ENCODE peak calls at places on chromosomes 16 and 17, in eight cellular contexts. S is A549, P is body of pancreas, V is K562, J is heart left ventricle, O is ovary, B is stomach, K is GM12878. L is an unnamed sample.

GRCh38 chr16:31460582-31461002 is 1.3 kb downstream of the ARMC5 start:
- DNase-seq in S (peak), P (no peak), V (no peak), J (no peak), O (no peak), B (no peak), K (no peak), L (no peak)

GRCh38 chr17:73498176-73498575 is 146.1 kb downstream of the SDK2 start:
- DNase-seq in S (no peak), P (no peak), V (no peak), J (no peak), O (no peak), B (no peak), K (no peak), L (no peak)

GRCh38 chr16:50498756-50499155 is 49.4 kb upstream of the NKD1 start:
- DNase-seq in S (no peak), P (no peak), V (no peak), J (no peak), O (no peak), B (no peak), K (no peak), L (no peak)

GRCh38 chr17:50079334-50080095 is 15.6 kb upstream of the PDK2 start:
- DNase-seq in S (peak), P (no peak), V (peak), J (no peak), O (no peak), B (peak), K (no peak), L (no peak)

GRCh38 chr17:43945074-43945824 is 3.0 kb upstream of the PPY start:
- DNase-seq in S (no peak), P (no peak), V (no peak), J (no peak), O (no peak), B (no peak), K (no peak), L (no peak)

GRCh38 chr16:26454102-26454501 is 612.6 kb upstream of the C16orf82 start:
- DNase-seq in S (no peak), P (no peak), V (no peak), J (no peak), O (no peak), B (no peak), K (no peak), L (no peak)

GRCh38 chr16:14399397-14400284 is 230.4 kb downstream of the PARN start:
- DNase-seq in S (peak), P (no peak), V (no peak), J (peak), O (peak), B (no peak), K (peak), L (peak)

GRCh38 chr17:66383353-66383752 is 80.9 kb downstream of the PRKCA start:
- DNase-seq in S (no peak), P (no peak), V (no peak), J (no peak), O (no peak), B (no peak), K (no peak), L (no peak)

GRCh38 chr17:69654981-69655581 is 240.6 kb downstream of the MAP2K6 start:
- DNase-seq in S (peak), P (no peak), V (no peak), J (no peak), O (no peak), B (no peak), K (no peak), L (no peak)

GRCh38 chr16:55453909-55454308 is 25.1 kb upstream of the MMP2 start:
- DNase-seq in S (no peak), P (no peak), V (no peak), J (no peak), O (no peak), B (no peak), K (no peak), L (no peak)

GRCh38 chr17:72104164-72104862 is 16.5 kb upstream of the SOX9 start:
- DNase-seq in S (no peak), P (no peak), V (no peak), J (no peak), O (no peak), B (no peak), K (no peak), L (no peak)

GRCh38 chr16:9225527-9226316 is 134.3 kb downstream of the HAPSTR1 start:
- DNase-seq in S (peak), P (no peak), V (peak), J (no peak), O (no peak), B (no peak), K (no peak), L (no peak)

GRCh38 chr16:88754109-88754911 is 30.7 kb downstream of the PIEZO1 start:
- DNase-seq in S (no peak), P (no peak), V (no peak), J (no peak), O (no peak), B (no peak), K (no peak), L (no peak)

GRCh38 chr16:88758227-88758943 is 26.6 kb downstream of the PIEZO1 start:
- DNase-seq in S (no peak), P (no peak), V (no peak), J (no peak), O (no peak), B (no peak), K (no peak), L (no peak)

GRCh38 chr16:88753600-88753999 is 31.4 kb downstream of the PIEZO1 start:
- DNase-seq in S (no peak), P (no peak), V (no peak), J (no peak), O (no peak), B (no peak), K (no peak), L (no peak)

GRCh38 chr16:88754912-88755744 is 29.9 kb downstream of the PIEZO1 start:
- DNase-seq in S (no peak), P (no peak), V (no peak), J (no peak), O (no peak), B (no peak), K (no peak), L (no peak)

GRCh38 chr16:88755745-88756443 is 29.1 kb downstream of the PIEZO1 start:
- DNase-seq in S (no peak), P (no peak), V (no peak), J (no peak), O (no peak), B (no peak), K (no peak), L (no peak)
- H3K27ac ChIP-seq in S (no peak), P (no peak), V (no peak), J (no peak), O (no peak), B (peak), K (no peak), L (no peak)

GRCh38 chr17:6651483-6652452 is at the start of the genes C17orf100 and MED31:
- DNase-seq in S (peak), P (peak), V (peak), J (peak), O (peak), B (peak), K (peak), L (peak)
- TF ChIP-seq POLR2A in S (peak), P (peak), V (peak), J (peak), O (peak), B (no peak), K (peak), L (peak)

GRCh38 chr16:85560932-85561247 is 52.2 kb upstream of the GSE1 start:
- DNase-seq in S (no peak), P (no peak), V (no peak), J (no peak), O (no peak), B (no peak), K (no peak), L (no peak)

GRCh38 chr16:85563515-85564276 is 49.4 kb upstream of the GSE1 start:
- DNase-seq in S (peak), P (peak), V (peak), J (peak), O (peak), B (peak), K (no peak), L (peak)

GRCh38 chr16:85563031-85563430 is 50.1 kb upstream of the GSE1 start:
- DNase-seq in S (no peak), P (no peak), V (no peak), J (no peak), O (no peak), B (no peak), K (no peak), L (no peak)

GRCh38 chr16:85562102-85562786 is 50.9 kb upstream of the GSE1 start:
- DNase-seq in S (no peak), P (no peak), V (no peak), J (no peak), O (no peak), B (no peak), K (no peak), L (no peak)

DNA sequence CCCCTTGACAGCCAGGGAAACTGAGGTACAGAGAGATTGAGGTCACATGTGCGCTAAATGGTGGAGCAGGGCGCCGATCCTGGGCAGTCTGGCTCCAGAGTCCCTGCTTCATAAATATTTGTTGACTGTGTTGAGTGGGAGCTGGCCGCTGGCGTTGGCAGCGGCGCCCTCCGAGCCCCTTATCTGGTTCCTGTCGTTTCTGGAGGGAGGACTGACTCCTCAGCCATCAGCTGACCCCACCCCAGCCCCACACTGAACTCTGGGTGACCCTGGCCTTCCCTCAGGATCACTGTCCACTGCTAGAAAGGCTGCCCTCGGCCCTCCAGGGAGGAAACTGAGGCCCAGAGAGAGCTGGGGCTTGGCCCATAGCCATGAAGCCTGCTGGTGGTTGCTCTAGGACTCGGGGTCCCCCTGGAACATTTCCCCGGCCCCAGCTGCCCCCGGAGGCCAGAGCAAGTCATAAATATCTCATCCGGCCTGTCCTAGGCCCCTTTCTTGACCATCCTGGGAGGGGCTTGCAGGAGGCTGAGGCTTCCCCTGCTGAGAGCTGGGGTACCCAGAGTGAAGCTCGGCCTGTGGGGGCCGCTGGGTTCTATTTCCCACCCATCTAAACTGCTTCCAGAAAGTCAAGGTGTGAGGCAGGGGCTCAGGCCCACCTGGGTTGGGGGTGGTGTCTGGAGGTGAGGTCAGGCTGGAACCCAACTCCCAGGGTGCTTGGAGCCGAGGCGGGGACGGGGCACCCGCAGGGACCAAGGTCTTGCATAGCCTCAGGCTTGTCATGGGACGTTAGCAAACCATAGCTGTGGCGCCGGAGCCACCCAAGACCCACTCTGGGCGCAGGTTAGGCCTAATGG is 51.6 kb upstream of the GSE1 start:
- DNase-seq in S (no peak), P (no peak), V (no peak), J (no peak), O (no peak), B (no peak), K (no peak), L (no peak)
- H3K27ac ChIP-seq in S (peak), P (no peak), V (peak), J (peak), O (no peak), B (peak), K (no peak), L (peak)

GRCh38 chr17:70702683-70703255 is 533.4 kb downstream of the KCNJ2 start:
- DNase-seq in S (no peak), P (no peak), V (no peak), J (no peak), O (no peak), B (no peak), K (no peak), L (no peak)
- TF ChIP-seq POLR2A in S (no peak), P (no peak), V (no peak), J (no peak), O (no peak), B (no peak), K (no peak), L (no peak)

DNA sequence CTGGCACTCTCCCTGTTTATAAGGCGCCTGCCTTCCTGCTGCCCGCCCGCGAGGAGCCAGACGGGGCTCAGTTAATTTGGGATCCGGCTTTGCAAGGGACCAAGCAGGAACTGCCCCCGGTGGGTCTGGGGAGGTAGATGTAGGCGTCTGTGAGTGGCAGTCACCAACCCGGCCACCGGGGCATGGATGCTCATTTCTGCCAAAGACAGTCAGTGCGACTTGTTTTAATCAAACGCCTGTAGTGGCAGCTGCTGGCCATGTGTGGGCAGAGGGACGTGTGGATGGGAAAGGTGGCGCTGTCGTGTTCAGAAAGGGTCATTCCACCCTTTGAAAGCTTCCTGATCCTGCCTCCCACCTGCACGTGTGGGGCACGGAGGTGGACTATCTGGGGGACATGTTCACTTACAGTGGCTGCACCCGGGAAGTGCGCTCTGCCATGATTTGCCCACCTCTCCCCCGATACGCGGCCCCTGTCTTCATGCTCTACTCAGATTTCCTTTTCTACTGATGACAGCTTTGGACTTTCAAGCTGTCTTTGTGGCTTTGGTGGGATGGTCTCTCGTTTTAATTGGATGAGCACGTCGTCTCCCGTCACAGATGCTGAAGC is 60.3 kb upstream of the CIBAR2 start:
- DNase-seq in S (peak), P (peak), V (peak), J (peak), O (no peak), B (no peak), K (no peak), L (peak)
- H3K27ac ChIP-seq in S (peak), P (no peak), V (peak), J (peak), O (peak), B (peak), K (no peak), L (peak)

GRCh38 chr16:718389-718788 is 2.6 kb upstream of the ANTKMT start:
- DNase-seq in S (no peak), P (no peak), V (no peak), J (no peak), O (no peak), B (no peak), K (no peak), L (no peak)
- TF ChIP-seq POLR2A in S (peak), P (no peak), V (no peak), J (no peak), O (no peak), B (no peak), K (no peak), L (no peak)

GRCh38 chr16:19512297-19512696 is 9.6 kb downstream of the GDE1 start:
- DNase-seq in S (no peak), P (no peak), V (no peak), J (no peak), O (no peak), B (no peak), K (no peak), L (no peak)
- H3K27ac ChIP-seq in S (no peak), P (no peak), V (no peak), J (no peak), O (no peak), B (no peak), K (no peak), L (no peak)

DNA sequence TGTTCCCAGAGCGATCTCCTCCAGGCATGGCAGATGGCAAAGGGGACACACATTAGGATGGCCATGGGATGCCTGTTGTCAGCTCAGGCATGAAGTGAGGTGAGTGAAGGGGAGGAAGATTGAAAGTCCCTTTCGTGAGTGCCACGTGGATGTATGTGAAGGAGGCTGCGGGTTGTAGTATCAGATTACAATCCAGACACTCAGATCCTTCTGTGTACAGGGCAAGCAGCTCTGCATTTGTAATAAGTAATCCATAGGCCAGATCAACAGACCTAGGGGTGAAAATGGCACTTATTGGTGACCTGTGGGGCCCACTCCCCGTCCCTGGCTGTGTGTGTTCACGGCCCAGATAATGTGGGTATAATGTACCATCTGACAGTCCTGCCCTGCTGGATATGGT is 159.5 kb downstream of the DNAH9 start:
- DNase-seq in S (no peak), P (no peak), V (no peak), J (no peak), O (no peak), B (no peak), K (no peak), L (no peak)
- TF ChIP-seq POLR2A in S (no peak), P (no peak), V (no peak), J (no peak), O (no peak), B (no peak), K (no peak), L (no peak)

GRCh38 chr16:88506723-88507122 is 53.6 kb downstream of the ZFPM1 start:
- DNase-seq in S (no peak), P (no peak), V (no peak), J (no peak), O (no peak), B (no peak), K (no peak), L (no peak)

GRCh38 chr16:88507231-88507743 is 54.2 kb downstream of the ZFPM1 start:
- DNase-seq in S (peak), P (no peak), V (no peak), J (no peak), O (no peak), B (peak), K (no peak), L (no peak)

GRCh38 chr16:88508868-88509748 is 56.0 kb downstream of the ZFPM1 start:
- DNase-seq in S (no peak), P (peak), V (peak), J (no peak), O (no peak), B (peak), K (no peak), L (no peak)

GRCh38 chr16:88509749-88510069 is 56.6 kb downstream of the ZFPM1 start:
- DNase-seq in S (no peak), P (no peak), V (no peak), J (no peak), O (no peak), B (no peak), K (no peak), L (no peak)

GRCh38 chr16:88508376-88508867 is 55.3 kb downstream of the ZFPM1 start:
- DNase-seq in S (no peak), P (no peak), V (peak), J (no peak), O (no peak), B (no peak), K (no peak), L (no peak)
- H3K27ac ChIP-seq in S (no peak), P (peak), V (peak), J (no peak), O (no peak), B (peak), K (no peak), L (no peak)

DNA sequence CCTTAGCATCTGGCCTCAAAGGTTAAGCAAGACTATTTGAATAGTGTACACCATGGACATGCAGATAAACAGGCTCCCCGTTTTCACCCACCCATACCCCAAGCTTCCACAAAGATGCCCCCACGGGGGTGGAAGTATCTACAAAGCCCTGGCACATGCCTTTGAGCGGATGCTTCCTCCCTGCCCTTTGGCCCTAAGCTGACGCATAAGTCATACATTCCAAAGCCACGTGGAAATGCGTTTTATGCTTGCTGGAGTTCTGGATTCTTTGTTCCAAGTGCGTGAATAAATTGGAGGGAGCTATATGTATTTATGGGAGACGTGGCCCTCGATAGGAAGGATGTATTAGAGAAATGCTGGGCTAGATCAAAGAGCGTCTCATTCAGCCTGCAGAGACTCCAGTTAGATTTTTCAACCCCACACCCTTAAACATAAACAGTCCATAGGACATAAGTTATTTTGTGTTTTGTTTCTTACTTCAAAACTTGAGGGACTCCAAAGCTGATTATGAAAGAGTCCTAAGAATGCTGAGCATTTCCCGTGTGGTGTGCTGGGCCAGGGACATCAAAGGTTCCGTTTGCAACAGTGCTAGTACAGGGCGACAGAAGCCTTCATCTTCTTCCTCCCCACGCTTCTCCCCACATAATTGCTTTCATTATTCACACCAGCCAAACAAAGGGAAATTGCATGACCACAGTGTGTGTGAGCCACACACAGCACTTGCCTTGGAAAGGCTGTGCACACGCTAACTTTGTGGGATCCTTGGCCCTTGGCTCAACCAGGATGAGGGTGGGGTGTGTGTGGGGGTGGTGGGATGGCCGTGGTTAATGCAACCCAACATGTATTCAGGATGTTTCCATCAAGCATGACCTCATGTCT is 73.6 kb downstream of the WIPI1 start:
- DNase-seq in S (peak), P (no peak), V (no peak), J (peak), O (peak), B (no peak), K (no peak), L (peak)
- TF ChIP-seq POLR2A in S (no peak), P (no peak), V (no peak), J (no peak), O (no peak), B (no peak), K (no peak), L (no peak)